ENCODE peak calls at places on chromosomes 13 and 19, in four cellular contexts. U, R, Z and M are unnamed samples.
A peak's percentile ranks its signal among the peaks of the same experiment; 100 is the strongest.

GRCh38 chr19:17337675-17338439 is 504 bp downstream of the GTPBP3 start:
- DNase-seq in U (peak; percentile 88), R (no peak), Z (peak; percentile 62), M (peak; percentile 70)

GRCh38 chr13:27172495-27172842 is 858 bp upstream of the USP12 start:
- DNase-seq in U (no peak), R (no peak), Z (peak; percentile 23), M (no peak)

GRCh38 chr13:102197193-102197592 is 204.7 kb downstream of the FGF14 start:
- DNase-seq in U (no peak), R (no peak), Z (no peak), M (peak; percentile 19)

GRCh38 chr19:21940684-21941083 is 70.1 kb downstream of the ZNF208 start:
- DNase-seq in U (no peak), R (no peak), Z (no peak), M (no peak)

GRCh38 chr13:46035066-46035465 is 17.5 kb downstream of the ZC3H13 start:
- DNase-seq in U (no peak), R (no peak), Z (no peak), M (no peak)

GRCh38 chr19:30319876-30320275 is 52.3 kb upstream of the ZNF536 start:
- DNase-seq in U (no peak), R (no peak), Z (no peak), M (no peak)

GRCh38 chr13:97653741-97654140 is 219.8 kb downstream of the RAP2A start:
- DNase-seq in U (no peak), R (no peak), Z (no peak), M (no peak)

GRCh38 chr13:53250272-53250875 is 221.8 kb downstream of the OLFM4 start:
- DNase-seq in U (peak; percentile 46), R (peak; percentile 15), Z (peak; percentile 57), M (no peak)

GRCh38 chr13:49302222-49302621 is 54.5 kb downstream of the CDADC1 start:
- DNase-seq in U (no peak), R (no peak), Z (no peak), M (no peak)

GRCh38 chr13:110874508-110874960 is 40.3 kb downstream of the ANKRD10 start:
- DNase-seq in U (peak; percentile 90), R (no peak), Z (peak; percentile 96), M (peak; percentile 93)

GRCh38 chr19:55554749-55555152 is 9.4 kb upstream of the SBK3 start:
- DNase-seq in U (no peak), R (no peak), Z (no peak), M (no peak)

GRCh38 chr19:40273469-40274360 is 11.4 kb downstream of the AKT2 start:
- DNase-seq in U (peak; percentile 22), R (no peak), Z (no peak), M (no peak)

GRCh38 chr19:46383846-46384245 is 29.5 kb downstream of the CCDC8 start:
- DNase-seq in U (no peak), R (no peak), Z (no peak), M (no peak)

GRCh38 chr19:4113398-4114088 is 10.4 kb downstream of the MAP2K2 start:
- DNase-seq in U (no peak), R (no peak), Z (no peak), M (no peak)

GRCh38 chr19:13022859-13023636 is 27.8 kb downstream of the NFIX start:
- DNase-seq in U (peak; percentile 73), R (no peak), Z (peak; percentile 87), M (no peak)

GRCh38 chr19:51372649-51373504 is at the start of gene NKG7:
- DNase-seq in U (peak; percentile 34), R (peak; percentile 68), Z (no peak), M (no peak)

GRCh38 chr13:27919299-27919933 is 384 bp upstream of the PDX1 start:
- DNase-seq in U (peak; percentile 64), R (no peak), Z (no peak), M (no peak)

GRCh38 chr19:41850381-41850780 is 5.5 kb downstream of the DMRTC2 start:
- DNase-seq in U (no peak), R (no peak), Z (no peak), M (no peak)

GRCh38 chr19:11091343-11092153 is 2.3 kb downstream of the LDLR start:
- DNase-seq in U (no peak), R (no peak), Z (no peak), M (no peak)

GRCh38 chr13:35720690-35721554 is 244.4 kb upstream of the MAB21L1 start:
- DNase-seq in U (peak; percentile 75), R (no peak), Z (peak; percentile 89), M (peak; percentile 60)

GRCh38 chr19:47377801-47378200 is 28.7 kb downstream of the DHX34 start:
- DNase-seq in U (no peak), R (no peak), Z (no peak), M (no peak)

GRCh38 chr13:112451512-112452379 is 75.6 kb downstream of the SPACA7 start:
- DNase-seq in U (no peak), R (no peak), Z (peak; percentile 21), M (peak; percentile 39)

GRCh38 chr19:43311706-43312105 is 41.8 kb upstream of the CD177 start:
- DNase-seq in U (no peak), R (no peak), Z (no peak), M (no peak)

GRCh38 chr13:92460479-92460878 is 766.1 kb upstream of the GPC6 start:
- DNase-seq in U (no peak), R (no peak), Z (no peak), M (no peak)

GRCh38 chr19:43820098-43820860 is 6.8 kb upstream of the ZNF283 start:
- DNase-seq in U (no peak), R (no peak), Z (peak; percentile 49), M (peak; percentile 44)

GRCh38 chr19:33684550-33685303 is 63.0 kb downstream of the CHST8 start:
- DNase-seq in U (no peak), R (no peak), Z (peak; percentile 76), M (no peak)

GRCh38 chr13:21326155-21327030 is 132.7 kb downstream of the ZDHHC20 start:
- DNase-seq in U (no peak), R (no peak), Z (peak; percentile 70), M (peak; percentile 83)

GRCh38 chr19:9149976-9150375 is 9.8 kb downstream of the ZNF317 start:
- DNase-seq in U (no peak), R (no peak), Z (no peak), M (no peak)

GRCh38 chr19:43438291-43439162 is 23.8 kb downstream of the TEX101 start:
- DNase-seq in U (no peak), R (no peak), Z (peak; percentile 80), M (no peak)

GRCh38 chr19:29945017-29945416 is 3.0 kb downstream of the URI1 start:
- DNase-seq in U (no peak), R (no peak), Z (no peak), M (no peak)

GRCh38 chr19:38989066-38989605 is 13.6 kb upstream of the FBXO17 start:
- DNase-seq in U (no peak), R (no peak), Z (peak; percentile 30), M (peak; percentile 69)

DNA sequence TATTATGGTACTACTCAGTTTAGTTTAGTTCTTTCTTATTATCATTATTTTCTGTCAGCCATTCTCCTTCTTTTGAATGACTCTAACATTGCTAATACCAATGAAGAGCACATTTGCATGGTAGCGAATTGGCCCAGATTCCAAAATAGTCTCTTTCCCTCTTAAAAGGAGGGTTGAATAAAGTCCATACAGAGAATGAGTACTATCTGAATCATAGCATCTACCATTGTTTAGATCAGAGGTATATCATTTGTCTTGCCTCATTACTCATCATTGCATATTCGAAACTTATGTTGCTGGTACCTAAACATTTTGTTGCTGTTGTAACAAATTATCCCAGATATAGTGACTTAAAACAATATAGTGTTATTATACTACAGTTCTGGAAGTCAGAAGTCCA is 1235.3 kb upstream of the ATXN8OS start:
- DNase-seq in U (no peak), R (no peak), Z (no peak), M (no peak)
- TF ChIP-seq NRF1 in U (no peak), R (no peak), Z (no peak), M (no peak)

GRCh38 chr13:109162248-109163051 is 533.0 kb downstream of the MYO16 start:
- DNase-seq in U (no peak), R (peak; percentile 98), Z (no peak), M (no peak)
- TF ChIP-seq NRF1 in U (no peak), R (no peak), Z (no peak), M (no peak)

GRCh38 chr19:48746738-48747575 is at the start of gene IZUMO1:
- DNase-seq in U (peak; percentile 75), R (no peak), Z (peak; percentile 89), M (no peak)

GRCh38 chr19:48746120-48746519 is 589 bp downstream of the IZUMO1 start:
- DNase-seq in U (no peak), R (no peak), Z (no peak), M (no peak)

GRCh38 chr19:48741222-48741999 is 1.0 kb upstream of the RASIP1 start:
- DNase-seq in U (peak; percentile 92), R (no peak), Z (peak; percentile 81), M (peak; percentile 97)

GRCh38 chr19:48749571-48750198 is 2.8 kb downstream of the FUT1 start:
- DNase-seq in U (no peak), R (no peak), Z (no peak), M (no peak)

DNA sequence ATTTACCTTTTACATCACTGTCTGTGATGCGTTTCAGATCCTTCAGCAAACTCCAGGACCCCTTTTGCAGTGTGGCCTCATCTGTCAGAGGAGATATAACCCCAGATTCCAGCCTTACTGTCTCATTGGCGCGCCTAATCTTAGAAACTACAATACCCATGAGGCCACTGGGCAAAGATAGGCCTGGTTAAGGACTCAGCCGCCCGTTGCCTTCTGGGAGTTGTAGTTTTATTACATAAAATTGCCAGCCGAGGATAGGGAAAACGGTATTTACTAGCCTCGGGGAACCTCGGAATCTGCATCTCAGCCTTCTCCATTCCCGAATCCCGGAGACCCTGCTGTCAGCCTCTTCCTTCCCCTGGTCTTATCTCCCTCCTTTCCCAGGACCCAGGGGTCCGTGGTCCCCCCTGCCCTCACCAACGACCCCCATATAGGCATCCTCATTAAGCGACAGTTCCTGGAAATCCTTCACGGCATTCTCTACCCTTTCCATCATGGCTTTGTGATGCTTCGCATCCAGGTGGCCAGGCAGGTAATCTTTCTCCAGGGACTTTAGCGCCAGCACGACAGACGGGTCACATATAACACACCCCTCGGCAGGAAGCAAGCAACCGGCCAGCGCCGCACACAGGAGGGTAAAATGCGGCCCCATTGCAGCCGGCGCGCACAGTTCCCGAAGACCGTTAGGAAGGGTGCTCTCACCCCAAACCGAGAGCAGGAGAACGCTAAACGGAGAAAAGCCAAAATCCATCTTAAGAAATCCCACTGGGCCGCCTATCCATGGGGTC is 1.3 kb downstream of the IZUMO1 start:
- DNase-seq in U (peak; percentile 66), R (no peak), Z (peak; percentile 78), M (no peak)
- TF ChIP-seq NRF1 in U (no peak), R (no peak), Z (no peak), M (no peak)

GRCh38 chr13:30845297-30846214 is 60.5 kb upstream of the MEDAG start:
- DNase-seq in U (no peak), R (no peak), Z (no peak), M (no peak)
- TF ChIP-seq NRF1 in U (no peak), R (no peak), Z (no peak), M (no peak)

DNA sequence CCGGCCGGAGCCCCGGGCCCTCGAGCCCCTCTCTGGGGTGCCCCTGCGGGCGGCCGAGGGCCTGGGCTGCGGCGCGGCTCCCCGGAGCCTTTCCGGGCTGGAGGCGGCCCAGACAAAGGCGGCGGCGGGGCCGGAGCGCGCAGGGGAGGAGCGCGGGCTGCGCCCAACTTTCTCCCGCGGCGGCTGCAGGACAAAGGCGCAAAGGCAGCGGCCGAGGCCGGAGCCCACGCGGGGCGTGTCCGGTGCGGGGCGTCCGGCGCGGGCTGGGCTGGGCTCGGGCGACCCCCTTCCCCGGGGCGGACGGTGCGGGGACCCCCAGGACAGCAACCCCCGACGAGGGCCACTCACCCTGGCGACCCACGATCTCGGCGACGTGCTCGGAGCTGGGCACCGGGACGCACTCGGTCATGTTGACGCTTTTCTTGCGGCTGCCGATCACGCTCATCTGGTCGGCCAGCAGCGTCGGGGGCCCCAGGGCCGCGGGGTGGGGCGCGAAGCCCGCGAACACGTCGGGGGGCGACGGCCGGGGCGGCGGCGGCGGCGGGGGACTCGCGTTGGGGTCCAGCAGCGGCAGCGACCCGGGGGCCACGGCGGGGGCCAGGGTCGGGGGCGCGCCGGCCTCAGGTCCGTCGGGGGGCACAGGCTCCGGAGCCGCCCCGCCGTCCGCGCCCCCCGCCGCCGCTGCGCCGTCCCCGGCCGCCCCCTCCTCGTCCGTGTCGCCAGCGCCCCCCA is 843 bp downstream of the MEX3D start:
- DNase-seq in U (peak; percentile 55), R (no peak), Z (peak; percentile 72), M (no peak)
- TF ChIP-seq NRF1 in U (peak; percentile 27), R (no peak), Z (no peak), M (no peak)